ENCODE peak calls at places on chromosomes 11 and 22, in nine cellular contexts. L is psoas muscle, Y is endothelial cell, W is A549, C is IMR-90, O is choroid plexus epithelial cell, Z is dorsolateral prefrontal cortex, N is fibroblast of pulmonary artery, F is breast epithelium. H is an unnamed sample.
A peak's percentile ranks its signal among the peaks of the same experiment; 100 is the strongest.

GRCh38 chr11:73463359-73463758 is 87.2 kb downstream of the RELT start:
- DNase-seq in N (peak; percentile 61), C (peak; percentile 83), L (no peak), O (peak; percentile 69), Y (no peak), Z (no peak), F (no peak), W (no peak), H (peak; percentile 48)

GRCh38 chr11:130999086-130999485 is 82.8 kb upstream of the SNX19 start:
- DNase-seq in L (no peak), O (peak; percentile 23), W (no peak), Z (no peak), F (no peak), N (peak; percentile 65), Y (no peak), C (peak; percentile 58), H (peak; percentile 73)

GRCh38 chr11:94128171-94128745 is 383 bp upstream of the PANX1 start:
- DNase-seq in N (no peak), L (no peak), F (no peak), Y (peak; percentile 32), W (no peak), O (peak; percentile 48), C (no peak), Z (peak; percentile 51), H (no peak)

GRCh38 chr11:18196532-18196931 is 23.9 kb downstream of the MRGPRX4 start:
- DNase-seq in Y (no peak), O (no peak), L (no peak), F (no peak), W (no peak), N (no peak), C (no peak), Z (no peak), H (no peak)

GRCh38 chr22:27768027-27768640 is 33.4 kb downstream of the MN1 start:
- DNase-seq in Z (no peak), C (no peak), O (no peak), F (no peak), Y (no peak), N (no peak), W (no peak), L (no peak), H (no peak)

GRCh38 chr22:36465232-36466021 is 16.0 kb downstream of the TXN2 start:
- DNase-seq in Y (no peak), L (peak; percentile 91), F (peak; percentile 97), O (peak; percentile 94), C (peak; percentile 93), N (peak; percentile 93), Z (no peak), W (peak; percentile 75), H (peak; percentile 95)

GRCh38 chr22:29003975-29004646 is 57.5 kb downstream of the C22orf31 start:
- DNase-seq in N (no peak), O (no peak), C (no peak), L (peak; percentile 22), Z (no peak), W (no peak), F (peak; percentile 34), Y (peak; percentile 20), H (no peak)

GRCh38 chr11:92277871-92278270 is 53.3 kb downstream of the FAT3 start:
- DNase-seq in F (no peak), W (no peak), C (no peak), O (peak; percentile 23), Y (no peak), L (no peak), Z (no peak), N (no peak), H (peak; percentile 34)

GRCh38 chr11:86748296-86748695 is 52.0 kb upstream of the PRSS23 start:
- DNase-seq in L (no peak), Y (no peak), Z (no peak), W (no peak), F (no peak), C (no peak), N (no peak), O (peak; percentile 55), H (peak; percentile 28)

GRCh38 chr11:111379500-111380136 is 543 bp upstream of the POU2AF1 start:
- DNase-seq in O (no peak), Y (no peak), F (no peak), Z (no peak), N (no peak), C (no peak), W (no peak), L (no peak), H (no peak)

GRCh38 chr22:40678493-40679248 is 613 bp upstream of the MCHR1 start:
- DNase-seq in W (no peak), O (no peak), L (no peak), N (no peak), C (no peak), Z (no peak), F (no peak), Y (no peak), H (no peak)

GRCh38 chr11:94805994-94806393 is 37.8 kb downstream of the AMOTL1 start:
- DNase-seq in Z (no peak), L (no peak), N (no peak), O (peak; percentile 39), F (no peak), Y (no peak), C (no peak), W (no peak), H (no peak)

GRCh38 chr11:69213964-69214363 is 58.2 kb downstream of the SMIM38 start:
- DNase-seq in Z (no peak), L (no peak), C (no peak), O (no peak), W (no peak), N (no peak), Y (no peak), F (no peak), H (no peak)

GRCh38 chr11:69211540-69212120 is 55.9 kb downstream of the SMIM38 start:
- DNase-seq in N (no peak), Y (no peak), F (no peak), C (no peak), Z (no peak), O (no peak), W (no peak), L (no peak), H (no peak)

GRCh38 chr11:69213315-69213714 is 57.6 kb downstream of the SMIM38 start:
- DNase-seq in N (no peak), L (no peak), F (no peak), Y (no peak), C (peak; percentile 32), O (peak; percentile 10), Z (no peak), W (no peak), H (no peak)

GRCh38 chr11:69210660-69211035 is 54.9 kb downstream of the SMIM38 start:
- DNase-seq in W (no peak), L (no peak), F (no peak), Z (no peak), O (no peak), N (no peak), C (no peak), Y (no peak), H (no peak)

GRCh38 chr11:69212121-69213110 is 56.7 kb downstream of the SMIM38 start:
- DNase-seq in Y (no peak), W (no peak), L (no peak), Z (no peak), F (no peak), C (no peak), O (peak; percentile 19), N (peak; percentile 4), H (peak; percentile 7)
- TF ChIP-seq CTCF in Y (no peak), W (peak; percentile 28), L (no peak), Z (peak; percentile 31), F (no peak), C (peak; percentile 33), O (peak; percentile 59), N (peak; percentile 30), H (peak; percentile 44)

GRCh38 chr11:119602745-119603373 is 126.1 kb downstream of the NECTIN1 start:
- DNase-seq in O (no peak), C (no peak), F (no peak), N (no peak), Y (no peak), W (no peak), L (no peak), Z (no peak), H (no peak)
- TF ChIP-seq CTCF in O (peak; percentile 33), C (no peak), F (no peak), N (peak; percentile 5), Y (no peak), W (no peak), L (no peak), Z (no peak), H (no peak)

DNA sequence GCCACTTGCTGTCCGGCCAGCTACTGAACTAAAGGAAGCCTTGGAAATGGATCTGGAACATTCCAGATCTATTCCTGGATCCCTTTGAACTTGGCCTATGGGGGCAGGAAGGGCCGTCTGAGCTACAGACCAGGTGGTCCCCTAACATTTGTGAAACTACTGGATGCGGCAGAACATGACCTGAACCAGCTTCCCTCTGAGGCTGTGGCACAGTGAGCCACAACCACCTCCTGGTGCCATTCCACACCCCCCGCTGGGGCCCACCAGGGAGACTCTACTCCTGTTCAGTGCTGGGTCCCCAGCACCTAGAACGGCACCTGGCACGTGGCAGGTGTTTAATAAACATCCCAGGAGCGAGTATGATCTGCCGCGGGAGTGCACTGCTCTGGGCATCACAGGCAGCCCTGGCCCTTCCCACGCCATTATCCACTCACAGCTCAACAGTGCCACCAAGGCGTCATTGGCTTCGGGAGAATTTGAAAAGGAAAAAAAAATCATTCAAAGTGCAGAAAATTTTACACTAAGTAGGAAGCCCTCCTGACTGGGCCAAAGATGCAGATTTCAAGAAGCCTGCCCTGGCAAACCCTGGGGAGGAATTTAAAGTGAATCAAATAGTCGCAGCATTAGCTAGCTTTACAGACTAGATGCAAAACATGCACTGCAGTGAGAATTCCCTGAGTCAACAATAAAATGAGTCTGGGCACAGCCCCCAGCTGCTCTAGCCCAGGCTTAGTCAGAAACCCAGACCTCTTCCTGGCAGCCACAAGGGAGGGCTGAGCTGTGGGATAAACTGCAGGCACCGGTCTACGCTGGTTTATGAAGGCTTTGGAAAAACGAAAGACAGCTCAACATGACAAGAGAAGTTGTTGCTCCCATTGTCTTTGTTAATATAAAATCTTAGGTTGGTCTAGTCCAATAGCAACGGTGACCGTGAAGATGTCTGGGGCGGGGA is 14.3 kb upstream of the EFCAB6 start:
- DNase-seq in Y (no peak), L (no peak), N (peak; percentile 65), W (peak; percentile 33), F (no peak), Z (no peak), C (peak; percentile 81), O (peak; percentile 67), H (peak; percentile 39)
- TF ChIP-seq CTCF in Y (no peak), L (no peak), N (peak; percentile 5), W (peak; percentile 58), F (no peak), Z (peak; percentile 68), C (peak; percentile 45), O (peak; percentile 32), H (no peak)

DNA sequence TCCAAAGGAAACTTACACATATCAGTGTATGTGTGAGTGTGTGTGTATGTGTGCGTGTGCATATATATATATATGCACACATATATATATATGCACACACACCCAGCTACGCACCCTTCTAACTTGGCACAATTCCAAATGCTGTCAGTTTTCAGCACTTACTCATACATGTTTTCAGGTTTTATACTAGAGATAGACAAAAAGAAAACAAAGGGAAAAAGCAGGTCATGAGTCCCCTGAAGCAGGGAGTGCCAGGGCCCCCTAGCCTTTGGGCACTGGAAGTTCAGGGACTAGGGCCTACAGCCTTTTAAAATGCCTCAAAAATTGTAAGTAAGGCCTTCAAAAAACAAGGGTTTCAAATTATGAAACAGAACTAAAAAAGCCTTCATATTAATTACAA is 265.4 kb downstream of the CADM1 start:
- DNase-seq in Z (no peak), L (no peak), F (no peak), Y (no peak), N (no peak), C (no peak), W (no peak), O (peak; percentile 52), H (peak; percentile 4)
- TF ChIP-seq CTCF in Z (no peak), L (no peak), F (no peak), Y (no peak), N (no peak), C (no peak), W (no peak), O (peak; percentile 58), H (no peak)